ENCODE peak calls at places on chromosomes 11 and 22, in five cellular contexts. W, G, H, C and M are unnamed samples. For H3K27me3, the result is how much of the 10 kb centered on the place peaks cover.

GRCh38 chr11:2699531-2700414 is at the start of gene KCNQ1OT1:
- DNase-seq in C (peak), W (peak), G (peak), H (peak), M (peak)

GRCh38 chr11:115873813-115874212 is 369.6 kb upstream of the CADM1 start:
- DNase-seq in W (no peak), G (no peak), H (no peak), C (no peak), M (no peak)

GRCh38 chr22:44379817-44380560 is 67.2 kb upstream of the SHISAL1 start:
- DNase-seq in H (no peak), W (no peak), G (no peak), C (no peak), M (no peak)

GRCh38 chr11:93249437-93250210 is 51.8 kb upstream of the SLC36A4 start:
- DNase-seq in C (no peak), H (no peak), G (no peak), W (no peak), M (no peak)

GRCh38 chr11:120863359-120863758 is 160.5 kb upstream of the TBCEL start:
- DNase-seq in G (peak), W (no peak), C (peak), H (no peak), M (no peak)

GRCh38 chr11:130606781-130607511 is 158.5 kb downstream of the ADAMTS15 start:
- DNase-seq in G (no peak), H (no peak), C (no peak), W (no peak), M (no peak)

GRCh38 chr11:19838994-19839768 is 126.5 kb downstream of the NAV2 start:
- DNase-seq in G (no peak), W (no peak), H (no peak), C (no peak), M (no peak)

GRCh38 chr11:46718155-46719019 is 626 bp upstream of the F2 start:
- DNase-seq in W (no peak), G (peak), C (no peak), H (no peak), M (no peak)

GRCh38 chr11:130448039-130448415 is 418 bp upstream of the ADAMTS15 start:
- DNase-seq in G (no peak), H (no peak), C (no peak), W (no peak), M (no peak)

GRCh38 chr11:31808268-31808667 is 2.9 kb downstream of the PAX6 start:
- DNase-seq in H (no peak), G (no peak), W (no peak), C (no peak), M (no peak)

GRCh38 chr11:57476223-57476882 is 16.0 kb downstream of the RTN4RL2 start:
- DNase-seq in C (no peak), H (no peak), G (no peak), W (no peak), M (peak)

GRCh38 chr11:32838505-32839274 is 9.0 kb downstream of the PRRG4 start:
- DNase-seq in W (no peak), G (no peak), H (no peak), C (peak), M (no peak)

GRCh38 chr11:116225784-116226410 is 546.9 kb downstream of the BUD13 start:
- DNase-seq in H (no peak), C (no peak), W (no peak), G (no peak), M (no peak)

GRCh38 chr11:56782167-56782847 is 33.8 kb upstream of the OR9G4 start:
- DNase-seq in C (no peak), H (no peak), W (no peak), G (no peak), M (no peak)

GRCh38 chr11:111607751-111608150 is 5.5 kb downstream of the SIK2 start:
- DNase-seq in W (no peak), G (no peak), C (no peak), H (no peak), M (no peak)

GRCh38 chr11:46238967-46239800 is 38.3 kb upstream of the CREB3L1 start:
- DNase-seq in H (peak), G (peak), C (peak), W (peak), M (peak)

GRCh38 chr11:109808569-109808968 is 284.6 kb upstream of the ZC3H12C start:
- DNase-seq in G (peak), H (no peak), C (no peak), W (no peak), M (no peak)

GRCh38 chr11:21927628-21928027 is 265.3 kb upstream of the ANO5 start:
- DNase-seq in G (no peak), C (no peak), H (no peak), W (no peak), M (no peak)

GRCh38 chr11:66683877-66684276 is 6.2 kb upstream of the RBM4B start:
- DNase-seq in W (no peak), H (no peak), C (no peak), G (no peak), M (no peak)

GRCh38 chr11:121829159-121829643 is 286.8 kb downstream of the BLID start:
- DNase-seq in C (no peak), G (peak), H (no peak), W (no peak), M (no peak)

GRCh38 chr11:64339754-64340408 is at the start of gene CCDC88B:
- DNase-seq in H (no peak), G (no peak), C (no peak), W (no peak), M (no peak)

GRCh38 chr11:69212121-69213110 is 56.7 kb downstream of the SMIM38 start:
- DNase-seq in C (no peak), G (no peak), W (no peak), H (no peak), M (peak)

GRCh38 chr11:110679323-110679980 is 32.8 kb downstream of the ARHGAP20 start:
- DNase-seq in C (no peak), H (no peak), G (peak), W (no peak), M (no peak)

GRCh38 chr11:131690362-131690761 is 319.9 kb downstream of the NTM start:
- DNase-seq in G (no peak), C (no peak), H (no peak), W (no peak), M (no peak)

GRCh38 chr11:104581246-104581980 is 316.8 kb downstream of the CASP12 start:
- DNase-seq in H (no peak), C (no peak), W (peak), G (no peak), M (no peak)

GRCh38 chr11:44884056-44884455 is 66.6 kb downstream of the TP53I11 start:
- DNase-seq in G (no peak), W (no peak), H (no peak), C (no peak), M (no peak)

GRCh38 chr11:126992065-126992803 is 8.3 kb downstream of the KIRREL3 start:
- DNase-seq in H (no peak), G (peak), C (peak), W (no peak), M (no peak)

GRCh38 chr11:61512435-61512834 is 3.9 kb downstream of the LRRC10B start:
- DNase-seq in W (no peak), H (no peak), C (no peak), G (no peak), M (no peak)

GRCh38 chr22:31329453-31330215 is 16.5 kb downstream of the PATZ1 start:
- DNase-seq in G (no peak), C (no peak), W (no peak), H (no peak), M (no peak)

GRCh38 chr22:44648821-44649566 is 53.0 kb upstream of the PRR5 start:
- DNase-seq in W (no peak), G (peak), H (no peak), C (no peak), M (no peak)

GRCh38 chr22:38490915-38491314 is 15.2 kb downstream of the DDX17 start:
- DNase-seq in H (no peak), G (peak), W (no peak), C (no peak), M (no peak)

GRCh38 chr11:126410649-126411048 is 55.2 kb downstream of the ST3GAL4 start:
- DNase-seq in C (no peak), G (no peak), H (no peak), W (no peak), M (no peak)

GRCh38 chr11:108713076-108713790 is 48.4 kb downstream of the DDX10 start:
- DNase-seq in C (no peak), G (peak), W (no peak), H (no peak), M (no peak)

GRCh38 chr11:24226606-24227005 is 270.2 kb upstream of the LUZP2 start:
- DNase-seq in C (no peak), W (no peak), G (no peak), H (no peak), M (no peak)
- H3K27me3 ChIP-seq in C (under half), W (under half), G (under half), H (under half), M (under half)

GRCh38 chr11:94828088-94828487 is 59.9 kb downstream of the AMOTL1 start:
- DNase-seq in H (no peak), W (no peak), C (no peak), G (no peak), M (no peak)
- H2BK12ac ChIP-seq in H (no peak), W (no peak), C (no peak), G (no peak), M (no peak)

GRCh38 chr11:114304065-114304464 is 7.9 kb downstream of the NNMT start:
- DNase-seq in W (no peak), H (no peak), G (no peak), C (no peak), M (no peak)

GRCh38 chr11:114298701-114299090 is 2.5 kb downstream of the NNMT start:
- DNase-seq in H (no peak), C (no peak), W (no peak), G (peak), M (no peak)

GRCh38 chr11:114302663-114303062 is 6.5 kb downstream of the NNMT start:
- DNase-seq in W (peak), H (no peak), G (no peak), C (no peak), M (no peak)

GRCh38 chr11:114301927-114302326 is 5.7 kb downstream of the NNMT start:
- DNase-seq in W (no peak), G (no peak), H (no peak), C (no peak), M (no peak)

DNA sequence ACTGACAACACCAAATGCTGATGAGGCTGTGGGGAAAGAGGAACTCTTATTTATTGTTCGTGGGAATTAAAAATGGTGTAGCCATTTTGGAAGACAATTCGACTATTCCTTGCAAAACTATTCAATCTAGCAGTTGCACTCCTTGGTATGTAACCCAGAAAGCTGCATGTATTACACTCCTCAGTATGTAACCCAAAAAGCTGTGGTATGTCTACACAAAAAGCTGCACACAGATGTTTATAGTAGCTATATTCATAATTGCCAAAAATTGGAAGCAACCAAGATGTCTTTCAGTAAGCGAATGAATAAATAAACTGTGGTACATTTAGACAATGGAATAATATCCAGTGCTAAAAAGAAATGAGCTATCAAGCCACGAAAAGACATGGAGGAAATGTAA is 4.9 kb downstream of the NNMT start:
- DNase-seq in C (no peak), G (no peak), W (no peak), H (no peak), M (no peak)
- H3K27me3 ChIP-seq in C (under half), G (under half), W (under half), H (under half), M (under half)

GRCh38 chr22:22396741-22397291 is 111.7 kb downstream of the ZNF280B start:
- DNase-seq in C (no peak), H (no peak), W (no peak), G (no peak), M (no peak)
- H2BK12ac ChIP-seq in C (no peak), H (no peak), W (no peak), G (no peak), M (no peak)

DNA sequence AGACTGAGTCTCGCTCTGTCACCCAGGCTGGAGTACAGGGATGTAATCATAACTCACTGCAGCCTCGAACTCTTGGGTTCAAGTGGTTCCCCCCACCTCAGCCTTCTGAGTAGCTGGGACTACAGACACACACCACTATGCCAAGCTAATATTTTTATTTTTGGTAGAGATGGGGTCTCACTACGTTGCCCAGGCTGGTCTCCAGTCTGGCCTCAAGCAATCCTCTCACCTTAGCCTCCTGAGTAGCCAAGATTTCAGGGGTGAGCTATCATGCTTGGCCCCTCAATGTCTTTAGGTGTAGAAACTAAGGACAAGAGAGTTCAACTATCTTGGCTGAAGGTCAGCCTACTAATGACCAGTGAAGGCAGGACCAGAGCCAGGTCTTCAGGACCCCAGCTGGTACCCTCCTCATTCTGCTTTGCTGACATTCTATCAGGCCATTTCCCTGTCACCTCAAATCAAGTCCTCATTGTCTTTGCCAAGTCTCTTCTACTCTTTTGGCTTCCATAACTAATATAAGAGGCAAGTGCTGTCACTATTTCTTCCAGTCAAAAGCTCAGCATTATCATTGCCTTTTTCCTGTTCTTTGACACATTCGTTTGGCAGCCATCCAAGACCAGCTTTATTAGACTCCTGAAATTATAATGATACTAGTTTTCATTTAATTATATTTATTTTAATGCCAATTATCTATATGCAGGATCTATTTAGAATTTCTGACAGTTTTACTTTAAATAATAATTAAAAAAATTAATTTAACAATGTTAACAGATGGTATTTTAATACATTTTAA is 264.2 kb upstream of the PITPNB start:
- DNase-seq in G (no peak), C (no peak), W (no peak), H (no peak), M (no peak)
- H3K27me3 ChIP-seq in G (under half), C (under half), W (under half), H (under half), M (under half)